ENCODE peak calls at places on chromosomes 6 and 20, in four cellular contexts. One of them, this sample, is unnamed.

GRCh38 chr6:44108471-44108870 is 18.8 kb downstream of the MRPL14 start:
- DNase-seq in activated CD4-positive, alpha-beta T cell treated with anti-CD3 and anti-CD28 coated beads, Interleukin-2, amount 50 U/mL, for 1 hour: no peak
- DNase-seq in NCI-H345: no peak
- DNase-seq in ELR: no peak
- DNase-seq in this sample: no peak

GRCh38 chr20:63464289-63464635 is 8.2 kb downstream of the KCNQ2 start:
- DNase-seq in activated CD4-positive, alpha-beta T cell treated with anti-CD3 and anti-CD28 coated beads, Interleukin-2, amount 50 U/mL, for 1 hour: no peak
- DNase-seq in NCI-H345: no peak
- DNase-seq in ELR: no peak
- DNase-seq in this sample: no peak

GRCh38 chr6:108556250-108556649 is 4.5 kb upstream of the FOXO3 start:
- DNase-seq in ELR: no peak
- DNase-seq in activated CD4-positive, alpha-beta T cell treated with anti-CD3 and anti-CD28 coated beads, Interleukin-2, amount 50 U/mL, for 1 hour: no peak
- DNase-seq in NCI-H345: no peak
- DNase-seq in this sample: no peak

GRCh38 chr6:164207024-164207423 is 792.5 kb downstream of the QKI start:
- DNase-seq in NCI-H345: no peak
- DNase-seq in activated CD4-positive, alpha-beta T cell treated with anti-CD3 and anti-CD28 coated beads, Interleukin-2, amount 50 U/mL, for 1 hour: no peak
- DNase-seq in ELR: no peak
- DNase-seq in this sample: no peak

GRCh38 chr20:32336918-32337347 is 21.2 kb upstream of the ASXL1 start:
- DNase-seq in NCI-H345: no peak
- DNase-seq in ELR: peak
- DNase-seq in activated CD4-positive, alpha-beta T cell treated with anti-CD3 and anti-CD28 coated beads, Interleukin-2, amount 50 U/mL, for 1 hour: no peak
- DNase-seq in this sample: peak

GRCh38 chr20:48538058-48538825 is 289.6 kb downstream of the PREX1 start:
- DNase-seq in activated CD4-positive, alpha-beta T cell treated with anti-CD3 and anti-CD28 coated beads, Interleukin-2, amount 50 U/mL, for 1 hour: no peak
- DNase-seq in NCI-H345: no peak
- DNase-seq in ELR: peak
- DNase-seq in this sample: peak

GRCh38 chr20:51420111-51420510 is 122.4 kb downstream of the NFATC2 start:
- DNase-seq in NCI-H345: no peak
- DNase-seq in ELR: peak
- DNase-seq in activated CD4-positive, alpha-beta T cell treated with anti-CD3 and anti-CD28 coated beads, Interleukin-2, amount 50 U/mL, for 1 hour: no peak
- DNase-seq in this sample: peak

GRCh38 chr6:139784222-139784769 is 409.8 kb upstream of the CITED2 start:
- DNase-seq in activated CD4-positive, alpha-beta T cell treated with anti-CD3 and anti-CD28 coated beads, Interleukin-2, amount 50 U/mL, for 1 hour: no peak
- DNase-seq in NCI-H345: no peak
- DNase-seq in ELR: no peak
- DNase-seq in this sample: peak

GRCh38 chr20:33211817-33212424 is 5.2 kb upstream of the BPIFA3 start:
- DNase-seq in NCI-H345: peak
- DNase-seq in ELR: peak
- DNase-seq in activated CD4-positive, alpha-beta T cell treated with anti-CD3 and anti-CD28 coated beads, Interleukin-2, amount 50 U/mL, for 1 hour: peak
- DNase-seq in this sample: peak

GRCh38 chr6:139654888-139655782 is 280.7 kb upstream of the CITED2 start:
- DNase-seq in ELR: no peak
- DNase-seq in activated CD4-positive, alpha-beta T cell treated with anti-CD3 and anti-CD28 coated beads, Interleukin-2, amount 50 U/mL, for 1 hour: no peak
- DNase-seq in NCI-H345: no peak
- DNase-seq in this sample: no peak

GRCh38 chr20:6502219-6502618 is 265.3 kb upstream of the BMP2 start:
- DNase-seq in ELR: no peak
- DNase-seq in NCI-H345: no peak
- DNase-seq in activated CD4-positive, alpha-beta T cell treated with anti-CD3 and anti-CD28 coated beads, Interleukin-2, amount 50 U/mL, for 1 hour: no peak
- DNase-seq in this sample: no peak

GRCh38 chr6:17710331-17710730 is 3.6 kb upstream of the NUP153 start:
- DNase-seq in NCI-H345: no peak
- DNase-seq in activated CD4-positive, alpha-beta T cell treated with anti-CD3 and anti-CD28 coated beads, Interleukin-2, amount 50 U/mL, for 1 hour: no peak
- DNase-seq in ELR: peak
- DNase-seq in this sample: peak

This sample was measured in GM23248.